ENCODE peak calls at places on chromosomes 4 and X, in nine cellular contexts. B is upper lobe of left lung, H is A549, I is tibial nerve, S is transverse colon, D is ovary, F is suprapubic skin, L is sigmoid colon, V is esophagus muscularis mucosa. Y is an unnamed sample.

GRCh38 chr4:183557611-183558010 is 52.8 kb downstream of the ING2 start:
- DNase-seq in I (no peak), D (no peak), B (no peak), F (no peak), V (no peak), L (no peak), S (no peak), H (no peak), Y (no peak)

GRCh38 chrX:22559506-22559905 is 286.8 kb downstream of the CBLL2 start:
- DNase-seq in B (no peak), I (no peak), F (no peak), H (no peak), V (no peak), S (no peak), D (no peak), L (no peak), Y (no peak)

GRCh38 chrX:132948648-132949260 is 9.7 kb downstream of the HS6ST2 start:
- DNase-seq in S (no peak), L (no peak), F (no peak), B (no peak), H (no peak), D (no peak), V (no peak), I (no peak), Y (no peak)

GRCh38 chr4:106358899-106359298 is 9.7 kb downstream of the GIMD1 start:
- DNase-seq in I (no peak), D (no peak), F (no peak), H (no peak), V (no peak), L (no peak), B (no peak), S (no peak), Y (no peak)

GRCh38 chr4:12203945-12204344 is 775.3 kb upstream of the HS3ST1 start:
- DNase-seq in B (no peak), F (no peak), H (no peak), V (no peak), D (no peak), L (no peak), I (no peak), S (no peak), Y (no peak)

GRCh38 chr4:7187297-7187592 is 5.1 kb upstream of the SORCS2 start:
- DNase-seq in S (no peak), D (no peak), F (peak; percentile 49), I (peak; percentile 1), V (no peak), B (no peak), H (no peak), L (peak; percentile 34), Y (no peak)

GRCh38 chr4:15729910-15730533 is 27.2 kb downstream of the BST1 start:
- DNase-seq in S (no peak), F (no peak), B (no peak), H (peak; percentile 27), V (no peak), I (no peak), L (no peak), D (no peak), Y (no peak)

GRCh38 chrX:107978707-107979307 is 3.4 kb downstream of the TEX13B start:
- DNase-seq in D (no peak), I (no peak), V (no peak), S (no peak), F (no peak), L (no peak), H (peak; percentile 18), B (no peak), Y (no peak)

GRCh38 chrX:134457708-134458107 is 2.3 kb upstream of the HPRT1 start:
- DNase-seq in L (no peak), I (no peak), S (no peak), B (no peak), H (no peak), D (no peak), V (no peak), F (no peak), Y (no peak)

GRCh38 chrX:134460861-134461218 is 875 bp downstream of the HPRT1 start:
- DNase-seq in S (no peak), V (no peak), D (no peak), I (no peak), H (no peak), B (no peak), L (no peak), F (no peak), Y (no peak)

GRCh38 chrX:134462927-134463326 is 3.0 kb downstream of the HPRT1 start:
- DNase-seq in L (no peak), B (no peak), H (no peak), V (no peak), I (no peak), F (no peak), D (no peak), S (no peak), Y (no peak)

GRCh38 chrX:134459683-134460004 is 321 bp upstream of the HPRT1 start:
- DNase-seq in I (no peak), D (no peak), V (no peak), L (no peak), B (no peak), S (no peak), H (no peak), F (no peak), Y (no peak)

DNA sequence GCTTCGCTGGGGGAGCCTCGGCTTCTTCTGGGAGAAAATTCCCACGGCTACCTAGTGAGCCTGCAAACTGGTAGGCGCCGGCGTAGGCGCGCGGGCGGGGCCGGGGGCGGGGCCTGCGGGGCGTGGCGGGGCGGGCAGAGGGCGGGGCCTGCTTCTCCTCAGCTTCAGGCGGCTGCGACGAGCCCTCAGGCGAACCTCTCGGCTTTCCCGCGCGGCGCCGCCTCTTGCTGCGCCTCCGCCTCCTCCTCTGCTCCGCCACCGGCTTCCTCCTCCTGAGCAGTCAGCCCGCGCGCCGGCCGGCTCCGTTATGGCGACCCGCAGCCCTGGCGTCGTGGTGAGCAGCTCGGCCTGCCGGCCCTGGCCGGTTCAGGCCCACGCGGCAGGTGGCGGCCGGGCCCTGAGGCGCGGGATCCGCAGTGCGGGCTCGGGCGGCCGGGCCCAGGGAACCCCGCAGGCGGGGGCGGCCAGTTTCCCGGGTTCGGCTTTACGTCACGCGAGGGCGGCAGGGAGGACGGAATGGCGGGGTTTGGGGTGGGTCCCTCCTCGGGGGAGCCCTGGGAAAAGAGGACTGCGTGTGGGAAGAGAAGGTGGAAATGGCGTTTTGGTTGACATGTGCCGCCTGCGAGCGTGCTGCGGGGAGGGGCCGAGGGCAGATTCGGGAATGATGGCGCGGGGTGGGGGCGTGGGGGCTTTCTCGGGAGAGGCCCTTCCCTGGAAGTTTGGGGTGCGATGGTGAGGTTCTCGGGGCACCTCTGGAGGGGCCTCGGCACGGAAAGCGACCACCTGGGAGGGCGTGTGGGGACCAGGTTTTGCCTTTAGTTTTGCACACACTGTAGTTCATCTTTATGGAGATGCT is at the start of gene HPRT1:
- DNase-seq in D (peak; percentile 80), L (peak; percentile 87), I (peak; percentile 54), F (peak; percentile 83), H (peak; percentile 42), S (peak; percentile 87), V (peak; percentile 92), B (peak; percentile 90), Y (peak; percentile 87)
- TF ChIP-seq POLR2A in D (peak; percentile 61), L (no peak), I (peak; percentile 38), F (no peak), H (peak; percentile 36), S (peak; percentile 38), V (no peak), B (peak; percentile 66), Y (no peak)

GRCh38 chr4:186904104-186904503 is 180.4 kb upstream of the FAT1 start:
- DNase-seq in I (no peak), F (no peak), V (no peak), B (no peak), S (no peak), H (peak; percentile 51), L (no peak), D (no peak), Y (no peak)

GRCh38 chr4:186901850-186902249 is 178.2 kb upstream of the FAT1 start:
- DNase-seq in S (no peak), I (no peak), D (no peak), V (peak; percentile 37), F (no peak), B (no peak), H (no peak), L (no peak), Y (no peak)

GRCh38 chr4:186900980-186901379 is 177.3 kb upstream of the FAT1 start:
- DNase-seq in B (no peak), D (no peak), S (no peak), L (no peak), I (no peak), F (no peak), V (peak; percentile 26), H (no peak), Y (no peak)

GRCh38 chr4:186900232-186900900 is 176.7 kb upstream of the FAT1 start:
- DNase-seq in V (peak; percentile 21), D (no peak), B (no peak), L (no peak), I (no peak), H (peak; percentile 29), F (no peak), S (no peak), Y (no peak)

DNA sequence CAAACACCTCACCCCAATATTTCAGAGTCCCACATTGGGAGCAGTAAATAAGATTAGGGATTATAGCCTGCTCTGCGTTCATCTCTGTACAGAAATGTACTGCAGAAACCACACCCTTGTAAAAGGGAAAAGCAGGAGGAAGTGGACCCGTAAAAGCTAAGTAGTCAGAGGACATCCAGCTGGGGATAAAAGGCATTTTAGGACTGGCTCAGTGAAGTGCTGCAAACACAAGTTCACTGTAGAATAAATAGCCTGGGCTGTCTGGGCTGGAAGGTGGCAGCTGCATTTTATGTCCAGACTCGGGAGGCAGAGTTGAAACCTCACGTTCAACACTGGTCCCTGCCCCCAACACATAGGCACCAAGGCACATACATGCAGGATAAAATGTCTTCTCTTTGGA is 178.7 kb upstream of the FAT1 start:
- DNase-seq in I (no peak), H (peak; percentile 2), S (peak; percentile 26), V (peak; percentile 45), F (no peak), B (no peak), D (no peak), L (no peak), Y (no peak)
- TF ChIP-seq EP300 in I (no peak), H (no peak), S (no peak), V (no peak), F (no peak), B (no peak), D (no peak), L (no peak), Y (no peak)

GRCh38 chr4:173192375-173193162 is 24.0 kb downstream of the GALNT7 start:
- DNase-seq in I (no peak), V (no peak), F (no peak), B (no peak), H (no peak), L (no peak), S (no peak), D (no peak), Y (no peak)
- TF ChIP-seq CTCF in I (no peak), V (no peak), F (no peak), B (no peak), H (peak; percentile 19), L (no peak), S (no peak), D (no peak), Y (no peak)

GRCh38 chrX:16826207-16826606 is 39.9 kb downstream of the TXLNG start:
- DNase-seq in H (peak; percentile 41), B (no peak), V (no peak), L (no peak), D (no peak), I (no peak), F (no peak), S (no peak), Y (no peak)

GRCh38 chrX:16825306-16826035 is 39.2 kb downstream of the TXLNG start:
- DNase-seq in F (no peak), V (no peak), I (no peak), D (no peak), B (no peak), L (no peak), H (peak; percentile 33), S (no peak), Y (no peak)

GRCh38 chrX:16822723-16823122 is 36.5 kb downstream of the TXLNG start:
- DNase-seq in H (no peak), V (no peak), I (no peak), B (no peak), D (no peak), F (no peak), L (no peak), S (no peak), Y (no peak)

GRCh38 chrX:16828126-16828908 is 41.8 kb downstream of the RBBP7 start:
- DNase-seq in I (peak; percentile 15), B (no peak), L (peak; percentile 81), V (no peak), D (peak; percentile 76), F (no peak), S (peak; percentile 13), H (no peak), Y (no peak)

GRCh38 chrX:16827225-16827624 is 41.0 kb downstream of the TXLNG start:
- DNase-seq in F (no peak), I (no peak), L (no peak), B (no peak), S (no peak), H (no peak), D (no peak), V (no peak), Y (no peak)
- TF ChIP-seq POLR2A in F (no peak), I (no peak), L (no peak), B (no peak), S (no peak), H (no peak), D (no peak), V (no peak), Y (no peak)

Y was measured in stomach.